ENCODE peak calls at places on chromosomes 6 and 20, in four cellular contexts. One of them, this sample, is unnamed.

GRCh38 chr20:45919536-45919933 is 7.6 kb upstream of the PLTP start:
- DNase-seq in adrenal gland: peak
- DNase-seq in A549: no peak
- DNase-seq in breast epithelium: no peak
- DNase-seq in this sample: no peak

GRCh38 chr6:13716955-13717295 is 5.3 kb upstream of the RANBP9 start:
- DNase-seq in adrenal gland: no peak
- DNase-seq in A549: no peak
- DNase-seq in breast epithelium: no peak
- DNase-seq in this sample: no peak

GRCh38 chr6:163841326-163841725 is 426.8 kb downstream of the QKI start:
- DNase-seq in adrenal gland: no peak
- DNase-seq in A549: no peak
- DNase-seq in breast epithelium: no peak
- DNase-seq in this sample: no peak

GRCh38 chr20:36472656-36473071 is 68.7 kb upstream of the MYL9 start:
- DNase-seq in adrenal gland: peak
- DNase-seq in A549: peak
- DNase-seq in breast epithelium: peak
- DNase-seq in this sample: no peak

GRCh38 chr20:3972161-3972560 is 43.2 kb downstream of the RNF24 start:
- DNase-seq in adrenal gland: no peak
- DNase-seq in A549: no peak
- DNase-seq in breast epithelium: no peak
- DNase-seq in this sample: no peak

GRCh38 chr20:38889792-38890496 is 36.3 kb upstream of the FAM83D start:
- DNase-seq in adrenal gland: no peak
- DNase-seq in A549: no peak
- DNase-seq in breast epithelium: no peak
- DNase-seq in this sample: no peak

GRCh38 chr20:24651171-24651972 is 181.9 kb downstream of the SYNDIG1 start:
- DNase-seq in adrenal gland: no peak
- DNase-seq in A549: peak
- DNase-seq in breast epithelium: no peak
- DNase-seq in this sample: no peak

GRCh38 chr6:46808806-46809205 is 15.6 kb downstream of the MEP1A start:
- DNase-seq in adrenal gland: no peak
- DNase-seq in A549: no peak
- DNase-seq in breast epithelium: no peak
- DNase-seq in this sample: no peak

GRCh38 chr6:17280552-17281090 is 540 bp upstream of the RBM24 start:
- DNase-seq in adrenal gland: peak
- DNase-seq in A549: no peak
- DNase-seq in breast epithelium: no peak
- DNase-seq in this sample: peak

GRCh38 chr20:37419774-37420542 is 74.0 kb downstream of the SRC start:
- DNase-seq in adrenal gland: no peak
- DNase-seq in A549: no peak
- DNase-seq in breast epithelium: no peak
- DNase-seq in this sample: no peak

GRCh38 chr20:18001131-18001921 is 32.5 kb downstream of the MGME1 start:
- DNase-seq in adrenal gland: peak
- DNase-seq in A549: no peak
- DNase-seq in breast epithelium: peak
- DNase-seq in this sample: peak

GRCh38 chr6:43887340-43887858 is 117.4 kb downstream of the VEGFA start:
- DNase-seq in adrenal gland: peak
- DNase-seq in A549: no peak
- DNase-seq in breast epithelium: no peak
- DNase-seq in this sample: peak

GRCh38 chr6:117829594-117830319 is 77.3 kb upstream of the SLC35F1 start:
- DNase-seq in adrenal gland: peak
- DNase-seq in A549: peak
- DNase-seq in breast epithelium: no peak
- DNase-seq in this sample: no peak

GRCh38 chr20:22691369-22692118 is 107.2 kb upstream of the FOXA2 start:
- DNase-seq in adrenal gland: peak
- DNase-seq in A549: peak
- DNase-seq in breast epithelium: peak
- DNase-seq in this sample: peak

GRCh38 chr20:20211274-20211987 is 156.5 kb upstream of the INSM1 start:
- DNase-seq in adrenal gland: no peak
- DNase-seq in A549: no peak
- DNase-seq in breast epithelium: no peak
- DNase-seq in this sample: no peak

GRCh38 chr20:16608265-16608636 is 35.0 kb upstream of the KIF16B start:
- DNase-seq in adrenal gland: peak
- DNase-seq in A549: no peak
- DNase-seq in breast epithelium: no peak
- DNase-seq in this sample: no peak

GRCh38 chr6:52647199-52647598 is 23.7 kb upstream of the TMEM14A start:
- DNase-seq in adrenal gland: no peak
- DNase-seq in A549: no peak
- DNase-seq in breast epithelium: no peak
- DNase-seq in this sample: no peak

GRCh38 chr20:50314936-50315335 is 124.3 kb downstream of the CEBPB start:
- DNase-seq in adrenal gland: no peak
- DNase-seq in A549: no peak
- DNase-seq in breast epithelium: no peak
- DNase-seq in this sample: no peak

GRCh38 chr6:74277749-74278148 is 581.7 kb downstream of the CD109 start:
- DNase-seq in adrenal gland: no peak
- DNase-seq in A549: no peak
- DNase-seq in breast epithelium: no peak
- DNase-seq in this sample: no peak

GRCh38 chr6:68710916-68711315 is 75.8 kb downstream of the ADGRB3 start:
- DNase-seq in adrenal gland: no peak
- DNase-seq in A549: no peak
- DNase-seq in breast epithelium: no peak
- DNase-seq in this sample: no peak

GRCh38 chr20:54290636-54291035 is 82.7 kb downstream of the PFDN4 start:
- DNase-seq in adrenal gland: no peak
- DNase-seq in A549: no peak
- DNase-seq in breast epithelium: no peak
- DNase-seq in this sample: no peak

GRCh38 chr20:9532069-9532809 is 17.8 kb downstream of the LAMP5 start:
- DNase-seq in adrenal gland: no peak
- DNase-seq in A549: no peak
- DNase-seq in breast epithelium: no peak
- DNase-seq in this sample: no peak

GRCh38 chr6:117264487-117265424 is 602 bp upstream of the VGLL2 start:
- DNase-seq in adrenal gland: no peak
- DNase-seq in A549: peak
- DNase-seq in breast epithelium: no peak
- DNase-seq in this sample: no peak

DNA sequence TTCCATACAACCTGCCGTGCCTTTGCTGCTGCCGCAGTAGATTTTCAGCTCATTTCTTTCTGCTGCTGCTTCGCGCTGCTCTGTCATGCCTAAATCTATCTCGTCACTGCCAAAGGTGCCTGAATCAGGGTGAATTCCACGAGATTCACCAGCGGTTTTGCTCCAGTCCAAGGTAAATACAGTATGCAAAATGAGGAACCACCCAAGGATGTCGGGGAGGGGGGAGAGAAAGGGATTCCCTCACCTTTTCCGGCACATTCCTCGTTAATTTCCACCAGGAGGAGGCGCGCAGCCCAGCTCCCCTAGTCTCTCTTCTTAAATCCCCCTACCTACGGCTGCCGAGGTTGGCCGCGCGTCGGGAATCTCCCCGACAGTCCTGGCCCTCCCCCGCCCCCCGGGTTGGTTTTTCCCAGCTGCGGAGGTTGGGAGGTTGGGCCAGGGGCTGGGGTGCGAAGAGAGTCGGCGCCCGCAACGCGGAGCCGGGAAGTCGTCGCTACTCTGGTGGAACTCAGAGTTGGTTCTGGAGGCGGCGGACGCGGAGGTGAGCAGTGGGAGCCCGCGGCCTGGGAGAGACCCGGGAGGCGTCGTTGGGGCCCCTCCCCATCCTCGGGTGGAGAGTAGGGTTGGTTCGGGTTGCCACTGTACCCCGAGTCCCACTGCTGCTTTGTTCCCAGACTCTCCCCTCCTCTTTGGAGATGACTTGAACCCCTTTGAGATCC is at the start of gene TPBG:
- DNase-seq in adrenal gland: peak
- DNase-seq in A549: peak
- DNase-seq in breast epithelium: peak
- DNase-seq in this sample: no peak
- TF ChIP-seq POLR2A in adrenal gland: no peak
- TF ChIP-seq POLR2A in A549: peak
- TF ChIP-seq POLR2A in breast epithelium: peak
- TF ChIP-seq POLR2A in this sample: no peak

GRCh38 chr6:121497869-121498462 is 62.5 kb downstream of the GJA1 start:
- DNase-seq in adrenal gland: no peak
- DNase-seq in A549: no peak
- DNase-seq in breast epithelium: no peak
- DNase-seq in this sample: no peak

GRCh38 chr6:121491576-121491975 is 56.1 kb downstream of the GJA1 start:
- DNase-seq in adrenal gland: no peak
- DNase-seq in A549: no peak
- DNase-seq in breast epithelium: no peak
- DNase-seq in this sample: no peak

DNA sequence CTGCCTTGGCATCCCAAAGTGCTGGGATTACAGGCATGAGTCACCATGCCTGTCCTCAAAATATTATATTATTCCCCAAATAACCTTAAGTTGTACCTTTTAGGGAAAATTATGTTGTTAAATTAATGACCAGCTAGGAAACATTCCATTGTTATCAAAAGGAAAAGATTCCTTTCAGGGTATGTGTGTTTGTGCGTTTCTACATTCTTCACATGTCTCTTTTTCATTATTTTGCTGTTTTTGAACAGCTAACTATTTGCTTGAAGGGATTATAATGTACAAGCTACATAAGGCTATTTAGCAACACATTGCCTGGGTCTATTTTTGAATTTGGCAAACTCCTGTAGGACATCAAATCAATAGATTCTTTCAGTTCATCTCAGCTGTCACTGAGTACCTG is 57.1 kb downstream of the GJA1 start:
- DNase-seq in adrenal gland: no peak
- DNase-seq in A549: no peak
- DNase-seq in breast epithelium: no peak
- DNase-seq in this sample: no peak
- TF ChIP-seq POLR2A in adrenal gland: no peak
- TF ChIP-seq POLR2A in A549: no peak
- TF ChIP-seq POLR2A in breast epithelium: no peak
- TF ChIP-seq POLR2A in this sample: no peak

DNA sequence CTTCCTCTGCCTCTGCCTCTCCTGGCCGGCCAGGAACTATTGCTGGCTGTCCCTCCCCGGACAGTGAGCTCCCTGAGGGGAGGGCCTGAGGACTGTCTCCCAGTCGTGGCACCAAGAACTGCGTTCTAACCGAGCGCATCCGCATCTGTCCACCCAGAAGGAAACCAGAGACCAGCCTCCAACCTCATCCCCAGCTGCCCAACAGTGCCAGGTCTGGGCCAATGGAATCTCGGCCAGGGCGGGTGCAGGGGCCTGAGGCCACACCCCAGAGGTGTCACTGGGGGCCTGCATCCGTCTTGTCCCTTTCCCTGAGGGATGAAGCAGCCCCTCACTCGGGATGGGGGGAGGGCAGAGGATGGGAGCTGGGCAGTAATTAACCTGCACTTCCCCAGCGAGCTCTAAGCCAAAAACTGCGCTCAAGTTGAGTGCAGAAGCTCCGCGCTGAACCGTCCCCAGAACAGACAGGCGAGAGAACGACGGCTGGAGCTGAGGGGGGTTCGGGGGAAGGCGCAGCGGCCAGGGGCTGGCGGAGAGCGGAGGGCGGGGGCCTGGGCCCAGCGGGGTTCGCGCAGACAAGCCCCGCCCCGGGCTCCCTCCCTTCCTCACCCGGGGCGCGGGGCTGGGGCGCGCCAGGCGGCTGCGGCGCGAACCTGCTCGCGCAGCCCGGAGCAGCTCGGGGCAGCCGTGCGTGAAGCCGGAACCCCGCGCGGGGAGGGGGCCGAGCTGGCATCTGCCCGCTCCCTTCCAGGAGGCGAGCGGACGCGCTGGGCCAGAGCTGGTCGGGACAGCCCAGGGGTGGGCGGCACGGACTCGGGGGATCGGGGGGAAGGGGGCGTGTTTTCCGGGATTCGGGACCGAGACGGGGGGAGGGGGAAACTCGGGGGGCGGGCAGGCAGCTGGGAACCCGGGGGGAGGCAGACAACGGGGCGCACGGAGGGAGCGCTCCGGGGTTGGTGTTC is 1.4 kb downstream of the TFEB start:
- DNase-seq in adrenal gland: peak
- DNase-seq in A549: peak
- DNase-seq in breast epithelium: peak
- DNase-seq in this sample: peak
- TF ChIP-seq POLR2A in adrenal gland: peak
- TF ChIP-seq POLR2A in A549: peak
- TF ChIP-seq POLR2A in breast epithelium: no peak
- TF ChIP-seq POLR2A in this sample: peak

DNA sequence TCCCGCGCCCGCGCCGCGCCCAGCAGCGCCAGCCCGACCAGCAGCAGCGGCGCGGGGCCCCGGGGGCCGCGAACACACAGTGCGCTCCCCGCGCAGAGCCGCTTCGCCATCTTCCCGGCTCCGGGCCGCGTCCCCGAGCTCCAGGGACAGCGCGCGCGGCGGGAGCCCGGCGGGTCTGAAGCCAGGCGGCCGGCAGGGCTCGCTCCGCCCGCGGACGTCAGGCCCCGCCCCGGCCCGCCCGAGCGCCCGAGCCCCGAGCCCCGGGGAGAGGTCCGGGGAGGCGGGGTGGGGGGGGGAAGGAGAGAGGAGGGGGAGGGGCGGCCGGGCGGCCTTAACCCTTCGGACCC is at the start of gene LAMA5:
- DNase-seq in adrenal gland: peak
- DNase-seq in A549: no peak
- DNase-seq in breast epithelium: no peak
- DNase-seq in this sample: peak
- TF ChIP-seq POLR2A in adrenal gland: peak
- TF ChIP-seq POLR2A in A549: peak
- TF ChIP-seq POLR2A in breast epithelium: no peak
- TF ChIP-seq POLR2A in this sample: peak

DNA sequence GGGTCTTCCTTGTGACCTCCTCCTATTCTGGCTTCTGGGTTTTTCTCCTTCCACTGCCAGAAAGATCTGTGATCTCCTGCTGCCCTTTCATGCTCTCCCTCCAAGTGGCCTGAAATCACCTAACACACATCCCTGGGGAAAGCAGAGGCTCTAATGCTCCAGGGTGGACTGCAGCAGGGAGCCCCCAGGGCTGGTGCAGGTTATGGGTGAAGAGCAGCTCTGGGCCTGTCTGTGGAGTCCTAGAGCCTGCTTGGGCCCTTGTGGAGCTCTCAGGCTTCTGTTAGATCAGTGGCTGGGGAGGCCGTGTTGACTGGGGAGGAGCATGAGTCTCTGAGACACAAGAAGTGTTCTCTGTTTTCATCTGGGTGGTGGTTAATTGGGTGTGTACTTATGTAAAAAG is 32.3 kb upstream of the RNF8 start:
- DNase-seq in adrenal gland: no peak
- DNase-seq in A549: no peak
- DNase-seq in breast epithelium: no peak
- DNase-seq in this sample: no peak
- TF ChIP-seq POLR2A in adrenal gland: no peak
- TF ChIP-seq POLR2A in A549: no peak
- TF ChIP-seq POLR2A in breast epithelium: no peak
- TF ChIP-seq POLR2A in this sample: no peak

GRCh38 chr6:79544939-79545450 is 7.8 kb upstream of the LCA5 start:
- DNase-seq in adrenal gland: peak
- DNase-seq in A549: peak
- DNase-seq in breast epithelium: peak
- DNase-seq in this sample: no peak
- TF ChIP-seq POLR2A in adrenal gland: peak
- TF ChIP-seq POLR2A in A549: no peak
- TF ChIP-seq POLR2A in breast epithelium: no peak
- TF ChIP-seq POLR2A in this sample: no peak

This sample was measured in right lobe of liver.